ENCODE peak calls at places on chromosomes 11 and 22, in eight cellular contexts. O, R, D, Y, I, Z, S and Q are unnamed samples.

GRCh38 chr22:40235418-40235817 is 57.7 kb downstream of the TNRC6B start:
- DNase-seq in Z (no peak), D (no peak), R (no peak), S (no peak), O (no peak), Y (no peak), I (no peak), Q (no peak)

GRCh38 chr22:42697542-42698013 is 23.1 kb downstream of the A4GALT start:
- DNase-seq in Y (peak), O (peak), D (no peak), R (no peak), Z (no peak), S (peak), I (peak), Q (peak)

GRCh38 chr11:75577198-75577597 is 15.1 kb downstream of the SERPINH1 start:
- DNase-seq in O (peak), S (peak), D (peak), Y (no peak), Z (no peak), I (no peak), R (peak), Q (peak)

GRCh38 chr22:30979932-30980331 is 10.9 kb downstream of the TUG1 start:
- DNase-seq in Z (no peak), S (no peak), D (peak), R (no peak), O (no peak), I (no peak), Y (no peak), Q (no peak)

GRCh38 chr22:17269224-17269606 is 50.0 kb upstream of the ADA2 start:
- DNase-seq in D (no peak), R (no peak), Z (no peak), I (no peak), O (no peak), Y (no peak), S (no peak), Q (no peak)

GRCh38 chr22:28882545-28882877 is 861 bp upstream of the ZNRF3 start:
- DNase-seq in Y (peak), Z (no peak), D (peak), O (no peak), R (no peak), S (no peak), I (peak), Q (no peak)

GRCh38 chr11:34223907-34224306 is 118.5 kb downstream of the NAT10 start:
- DNase-seq in O (no peak), S (no peak), I (no peak), R (no peak), D (no peak), Z (no peak), Y (no peak), Q (no peak)

GRCh38 chr11:41414771-41415440 is 44.5 kb downstream of the LRRC4C start:
- DNase-seq in Y (no peak), I (no peak), D (peak), S (no peak), O (no peak), R (no peak), Z (no peak), Q (no peak)

GRCh38 chr11:8338138-8338537 is 74.5 kb upstream of the LMO1 start:
- DNase-seq in O (peak), Y (peak), S (peak), Z (no peak), D (peak), I (peak), R (peak), Q (peak)

GRCh38 chr11:93234602-93235207 is 36.9 kb upstream of the SLC36A4 start:
- DNase-seq in R (peak), S (peak), I (peak), Y (peak), Z (peak), O (peak), D (peak), Q (peak)

GRCh38 chr11:86058360-86058759 is 10.5 kb downstream of the PICALM start:
- DNase-seq in I (no peak), S (no peak), D (no peak), O (no peak), Y (no peak), R (no peak), Z (no peak), Q (no peak)

GRCh38 chr22:50034126-50035081 is 21.8 kb upstream of the IL17REL start:
- DNase-seq in O (no peak), R (no peak), Y (peak), Z (no peak), I (no peak), S (peak), D (no peak), Q (no peak)

GRCh38 chr22:19800761-19801244 is 40.2 kb downstream of the TBX1 start:
- DNase-seq in D (peak), R (no peak), I (peak), Y (peak), Z (no peak), S (peak), O (peak), Q (peak)